ENCODE peak calls at places on chromosomes 3 and 15, in eight cellular contexts. One of them, this sample, is unnamed.
A peak's percentile ranks its signal among the peaks of the same experiment; 100 is the strongest.

GRCh38 chr3:170741756-170742530 is 128.1 kb downstream of the RPL22L1 start:
- DNase-seq in left cardiac atrium: no peak
- DNase-seq in activated T-helper 1 cell treated with anti-CD3 and anti-CD28 coated beads, Interleukin-2, amount 50 U/mL, for 16 hours: no peak
- DNase-seq in HL-60: no peak
- DNase-seq in aorta: no peak
- DNase-seq in stimulated activated CD8-positive, alpha-beta memory T cell treated with anti-CD3 and anti-CD28 coated beads, Interleukin-4, amount 100 ng/mL, for 24 hours: no peak
- DNase-seq in stimulated activated CD4-positive, alpha-beta T cell treated with anti-CD3 and anti-CD28 coated beads, Interleukin-4, amount 100 ng/mL, for 48 hours: no peak
- DNase-seq in HTR-8/SVneo: no peak
- DNase-seq in this sample: no peak

GRCh38 chr15:100783296-100783695 is 96.3 kb upstream of the ALDH1A3 start:
- DNase-seq in left cardiac atrium: no peak
- DNase-seq in activated T-helper 1 cell treated with anti-CD3 and anti-CD28 coated beads, Interleukin-2, amount 50 U/mL, for 16 hours: no peak
- DNase-seq in HL-60: no peak
- DNase-seq in aorta: no peak
- DNase-seq in stimulated activated CD8-positive, alpha-beta memory T cell treated with anti-CD3 and anti-CD28 coated beads, Interleukin-4, amount 100 ng/mL, for 24 hours: no peak
- DNase-seq in stimulated activated CD4-positive, alpha-beta T cell treated with anti-CD3 and anti-CD28 coated beads, Interleukin-4, amount 100 ng/mL, for 48 hours: no peak
- DNase-seq in HTR-8/SVneo: no peak
- DNase-seq in this sample: no peak

GRCh38 chr3:156579427-156579851 is 24.5 kb upstream of the SSR3 start:
- DNase-seq in left cardiac atrium: no peak
- DNase-seq in activated T-helper 1 cell treated with anti-CD3 and anti-CD28 coated beads, Interleukin-2, amount 50 U/mL, for 16 hours: no peak
- DNase-seq in HL-60: no peak
- DNase-seq in aorta: no peak
- DNase-seq in stimulated activated CD8-positive, alpha-beta memory T cell treated with anti-CD3 and anti-CD28 coated beads, Interleukin-4, amount 100 ng/mL, for 24 hours: no peak
- DNase-seq in stimulated activated CD4-positive, alpha-beta T cell treated with anti-CD3 and anti-CD28 coated beads, Interleukin-4, amount 100 ng/mL, for 48 hours: no peak
- DNase-seq in HTR-8/SVneo: no peak
- DNase-seq in this sample: no peak

GRCh38 chr3:71694358-71694999 is 30.7 kb downstream of the EIF4E3 start:
- DNase-seq in left cardiac atrium: no peak
- DNase-seq in activated T-helper 1 cell treated with anti-CD3 and anti-CD28 coated beads, Interleukin-2, amount 50 U/mL, for 16 hours: no peak
- DNase-seq in HL-60: no peak
- DNase-seq in aorta: no peak
- DNase-seq in stimulated activated CD8-positive, alpha-beta memory T cell treated with anti-CD3 and anti-CD28 coated beads, Interleukin-4, amount 100 ng/mL, for 24 hours: no peak
- DNase-seq in stimulated activated CD4-positive, alpha-beta T cell treated with anti-CD3 and anti-CD28 coated beads, Interleukin-4, amount 100 ng/mL, for 48 hours: no peak
- DNase-seq in HTR-8/SVneo: peak; percentile 38
- DNase-seq in this sample: no peak

GRCh38 chr3:60154011-60154410 is 1097.2 kb downstream of the FHIT start:
- DNase-seq in left cardiac atrium: no peak
- DNase-seq in activated T-helper 1 cell treated with anti-CD3 and anti-CD28 coated beads, Interleukin-2, amount 50 U/mL, for 16 hours: no peak
- DNase-seq in HL-60: no peak
- DNase-seq in aorta: no peak
- DNase-seq in stimulated activated CD8-positive, alpha-beta memory T cell treated with anti-CD3 and anti-CD28 coated beads, Interleukin-4, amount 100 ng/mL, for 24 hours: no peak
- DNase-seq in stimulated activated CD4-positive, alpha-beta T cell treated with anti-CD3 and anti-CD28 coated beads, Interleukin-4, amount 100 ng/mL, for 48 hours: no peak
- DNase-seq in HTR-8/SVneo: peak; percentile 6
- DNase-seq in this sample: no peak

GRCh38 chr3:12869025-12869695 is 27.8 kb upstream of the RPL32 start:
- DNase-seq in left cardiac atrium: peak; percentile 66
- DNase-seq in activated T-helper 1 cell treated with anti-CD3 and anti-CD28 coated beads, Interleukin-2, amount 50 U/mL, for 16 hours: no peak
- DNase-seq in HL-60: no peak
- DNase-seq in aorta: no peak
- DNase-seq in stimulated activated CD8-positive, alpha-beta memory T cell treated with anti-CD3 and anti-CD28 coated beads, Interleukin-4, amount 100 ng/mL, for 24 hours: no peak
- DNase-seq in stimulated activated CD4-positive, alpha-beta T cell treated with anti-CD3 and anti-CD28 coated beads, Interleukin-4, amount 100 ng/mL, for 48 hours: peak; percentile 51
- DNase-seq in HTR-8/SVneo: no peak
- DNase-seq in this sample: peak; percentile 84

GRCh38 chr3:22989716-22990115 is 213.4 kb upstream of the UBE2E2 start:
- DNase-seq in left cardiac atrium: no peak
- DNase-seq in activated T-helper 1 cell treated with anti-CD3 and anti-CD28 coated beads, Interleukin-2, amount 50 U/mL, for 16 hours: no peak
- DNase-seq in HL-60: no peak
- DNase-seq in aorta: no peak
- DNase-seq in stimulated activated CD8-positive, alpha-beta memory T cell treated with anti-CD3 and anti-CD28 coated beads, Interleukin-4, amount 100 ng/mL, for 24 hours: no peak
- DNase-seq in stimulated activated CD4-positive, alpha-beta T cell treated with anti-CD3 and anti-CD28 coated beads, Interleukin-4, amount 100 ng/mL, for 48 hours: no peak
- DNase-seq in HTR-8/SVneo: no peak
- DNase-seq in this sample: no peak

GRCh38 chr3:118628704-118629341 is 405.8 kb downstream of the IGSF11 start:
- DNase-seq in left cardiac atrium: peak; percentile 36
- DNase-seq in activated T-helper 1 cell treated with anti-CD3 and anti-CD28 coated beads, Interleukin-2, amount 50 U/mL, for 16 hours: no peak
- DNase-seq in HL-60: peak; percentile 20
- DNase-seq in aorta: no peak
- DNase-seq in stimulated activated CD8-positive, alpha-beta memory T cell treated with anti-CD3 and anti-CD28 coated beads, Interleukin-4, amount 100 ng/mL, for 24 hours: no peak
- DNase-seq in stimulated activated CD4-positive, alpha-beta T cell treated with anti-CD3 and anti-CD28 coated beads, Interleukin-4, amount 100 ng/mL, for 48 hours: peak; percentile 10
- DNase-seq in HTR-8/SVneo: peak; percentile 23
- DNase-seq in this sample: peak; percentile 87

GRCh38 chr3:47370887-47371697 is 9.7 kb upstream of the PTPN23 start:
- DNase-seq in left cardiac atrium: no peak
- DNase-seq in activated T-helper 1 cell treated with anti-CD3 and anti-CD28 coated beads, Interleukin-2, amount 50 U/mL, for 16 hours: no peak
- DNase-seq in HL-60: no peak
- DNase-seq in aorta: no peak
- DNase-seq in stimulated activated CD8-positive, alpha-beta memory T cell treated with anti-CD3 and anti-CD28 coated beads, Interleukin-4, amount 100 ng/mL, for 24 hours: no peak
- DNase-seq in stimulated activated CD4-positive, alpha-beta T cell treated with anti-CD3 and anti-CD28 coated beads, Interleukin-4, amount 100 ng/mL, for 48 hours: peak; percentile 32
- DNase-seq in HTR-8/SVneo: no peak
- DNase-seq in this sample: peak; percentile 56

GRCh38 chr3:120173056-120173675 is 78.9 kb upstream of the GSK3B start:
- DNase-seq in left cardiac atrium: no peak
- DNase-seq in activated T-helper 1 cell treated with anti-CD3 and anti-CD28 coated beads, Interleukin-2, amount 50 U/mL, for 16 hours: no peak
- DNase-seq in HL-60: no peak
- DNase-seq in aorta: no peak
- DNase-seq in stimulated activated CD8-positive, alpha-beta memory T cell treated with anti-CD3 and anti-CD28 coated beads, Interleukin-4, amount 100 ng/mL, for 24 hours: no peak
- DNase-seq in stimulated activated CD4-positive, alpha-beta T cell treated with anti-CD3 and anti-CD28 coated beads, Interleukin-4, amount 100 ng/mL, for 48 hours: no peak
- DNase-seq in HTR-8/SVneo: no peak
- DNase-seq in this sample: no peak

GRCh38 chr3:131217296-131217741 is 164.3 kb upstream of the NUDT16 start:
- DNase-seq in left cardiac atrium: peak; percentile 22
- DNase-seq in activated T-helper 1 cell treated with anti-CD3 and anti-CD28 coated beads, Interleukin-2, amount 50 U/mL, for 16 hours: no peak
- DNase-seq in HL-60: no peak
- DNase-seq in aorta: no peak
- DNase-seq in stimulated activated CD8-positive, alpha-beta memory T cell treated with anti-CD3 and anti-CD28 coated beads, Interleukin-4, amount 100 ng/mL, for 24 hours: no peak
- DNase-seq in stimulated activated CD4-positive, alpha-beta T cell treated with anti-CD3 and anti-CD28 coated beads, Interleukin-4, amount 100 ng/mL, for 48 hours: no peak
- DNase-seq in HTR-8/SVneo: no peak
- DNase-seq in this sample: no peak

GRCh38 chr15:43911235-43911661 is 84.4 kb downstream of the WDR76 start:
- DNase-seq in left cardiac atrium: peak; percentile 46
- DNase-seq in activated T-helper 1 cell treated with anti-CD3 and anti-CD28 coated beads, Interleukin-2, amount 50 U/mL, for 16 hours: no peak
- DNase-seq in HL-60: no peak
- DNase-seq in aorta: peak; percentile 61
- DNase-seq in stimulated activated CD8-positive, alpha-beta memory T cell treated with anti-CD3 and anti-CD28 coated beads, Interleukin-4, amount 100 ng/mL, for 24 hours: no peak
- DNase-seq in stimulated activated CD4-positive, alpha-beta T cell treated with anti-CD3 and anti-CD28 coated beads, Interleukin-4, amount 100 ng/mL, for 48 hours: no peak
- DNase-seq in HTR-8/SVneo: no peak
- DNase-seq in this sample: no peak

GRCh38 chr15:34055868-34056595 is 17.0 kb upstream of the AVEN start:
- DNase-seq in left cardiac atrium: no peak
- DNase-seq in activated T-helper 1 cell treated with anti-CD3 and anti-CD28 coated beads, Interleukin-2, amount 50 U/mL, for 16 hours: no peak
- DNase-seq in HL-60: no peak
- DNase-seq in aorta: no peak
- DNase-seq in stimulated activated CD8-positive, alpha-beta memory T cell treated with anti-CD3 and anti-CD28 coated beads, Interleukin-4, amount 100 ng/mL, for 24 hours: no peak
- DNase-seq in stimulated activated CD4-positive, alpha-beta T cell treated with anti-CD3 and anti-CD28 coated beads, Interleukin-4, amount 100 ng/mL, for 48 hours: no peak
- DNase-seq in HTR-8/SVneo: peak; percentile 48
- DNase-seq in this sample: no peak

GRCh38 chr15:38254065-38254883 is 1.6 kb downstream of the SPRED1 start:
- DNase-seq in left cardiac atrium: peak; percentile 29
- DNase-seq in activated T-helper 1 cell treated with anti-CD3 and anti-CD28 coated beads, Interleukin-2, amount 50 U/mL, for 16 hours: peak; percentile 3
- DNase-seq in HL-60: peak; percentile 54
- DNase-seq in aorta: peak; percentile 48
- DNase-seq in stimulated activated CD8-positive, alpha-beta memory T cell treated with anti-CD3 and anti-CD28 coated beads, Interleukin-4, amount 100 ng/mL, for 24 hours: no peak
- DNase-seq in stimulated activated CD4-positive, alpha-beta T cell treated with anti-CD3 and anti-CD28 coated beads, Interleukin-4, amount 100 ng/mL, for 48 hours: no peak
- DNase-seq in HTR-8/SVneo: no peak
- DNase-seq in this sample: no peak

GRCh38 chr3:141646760-141647561 is 91.1 kb upstream of the RNF7 start:
- DNase-seq in left cardiac atrium: peak; percentile 36
- DNase-seq in activated T-helper 1 cell treated with anti-CD3 and anti-CD28 coated beads, Interleukin-2, amount 50 U/mL, for 16 hours: no peak
- DNase-seq in HL-60: peak; percentile 76
- DNase-seq in aorta: peak; percentile 68
- DNase-seq in stimulated activated CD8-positive, alpha-beta memory T cell treated with anti-CD3 and anti-CD28 coated beads, Interleukin-4, amount 100 ng/mL, for 24 hours: no peak
- DNase-seq in stimulated activated CD4-positive, alpha-beta T cell treated with anti-CD3 and anti-CD28 coated beads, Interleukin-4, amount 100 ng/mL, for 48 hours: no peak
- DNase-seq in HTR-8/SVneo: peak; percentile 64
- DNase-seq in this sample: peak; percentile 73

GRCh38 chr15:97652041-97652440 is 308.5 kb upstream of the ARRDC4 start:
- DNase-seq in left cardiac atrium: no peak
- DNase-seq in activated T-helper 1 cell treated with anti-CD3 and anti-CD28 coated beads, Interleukin-2, amount 50 U/mL, for 16 hours: no peak
- DNase-seq in HL-60: no peak
- DNase-seq in aorta: no peak
- DNase-seq in stimulated activated CD8-positive, alpha-beta memory T cell treated with anti-CD3 and anti-CD28 coated beads, Interleukin-4, amount 100 ng/mL, for 24 hours: no peak
- DNase-seq in stimulated activated CD4-positive, alpha-beta T cell treated with anti-CD3 and anti-CD28 coated beads, Interleukin-4, amount 100 ng/mL, for 48 hours: no peak
- DNase-seq in HTR-8/SVneo: no peak
- DNase-seq in this sample: no peak

GRCh38 chr15:64004582-64004981 is 41.7 kb downstream of the DAPK2 start:
- DNase-seq in left cardiac atrium: no peak
- DNase-seq in activated T-helper 1 cell treated with anti-CD3 and anti-CD28 coated beads, Interleukin-2, amount 50 U/mL, for 16 hours: no peak
- DNase-seq in HL-60: no peak
- DNase-seq in aorta: no peak
- DNase-seq in stimulated activated CD8-positive, alpha-beta memory T cell treated with anti-CD3 and anti-CD28 coated beads, Interleukin-4, amount 100 ng/mL, for 24 hours: no peak
- DNase-seq in stimulated activated CD4-positive, alpha-beta T cell treated with anti-CD3 and anti-CD28 coated beads, Interleukin-4, amount 100 ng/mL, for 48 hours: no peak
- DNase-seq in HTR-8/SVneo: no peak
- DNase-seq in this sample: no peak

GRCh38 chr15:74835312-74835823 is 7.6 kb downstream of the ULK3 start:
- DNase-seq in left cardiac atrium: peak; percentile 63
- DNase-seq in activated T-helper 1 cell treated with anti-CD3 and anti-CD28 coated beads, Interleukin-2, amount 50 U/mL, for 16 hours: no peak
- DNase-seq in HL-60: peak; percentile 48
- DNase-seq in aorta: peak; percentile 67
- DNase-seq in stimulated activated CD8-positive, alpha-beta memory T cell treated with anti-CD3 and anti-CD28 coated beads, Interleukin-4, amount 100 ng/mL, for 24 hours: peak; percentile 32
- DNase-seq in stimulated activated CD4-positive, alpha-beta T cell treated with anti-CD3 and anti-CD28 coated beads, Interleukin-4, amount 100 ng/mL, for 48 hours: peak; percentile 55
- DNase-seq in HTR-8/SVneo: peak; percentile 71
- DNase-seq in this sample: peak; percentile 94

GRCh38 chr3:36648241-36649034 is 115.9 kb downstream of the DCLK3 start:
- DNase-seq in left cardiac atrium: no peak
- DNase-seq in activated T-helper 1 cell treated with anti-CD3 and anti-CD28 coated beads, Interleukin-2, amount 50 U/mL, for 16 hours: no peak
- DNase-seq in HL-60: no peak
- DNase-seq in aorta: no peak
- DNase-seq in stimulated activated CD8-positive, alpha-beta memory T cell treated with anti-CD3 and anti-CD28 coated beads, Interleukin-4, amount 100 ng/mL, for 24 hours: no peak
- DNase-seq in stimulated activated CD4-positive, alpha-beta T cell treated with anti-CD3 and anti-CD28 coated beads, Interleukin-4, amount 100 ng/mL, for 48 hours: no peak
- DNase-seq in HTR-8/SVneo: peak; percentile 18
- DNase-seq in this sample: no peak

GRCh38 chr3:115758076-115758763 is 134.9 kb downstream of the GAP43 start:
- DNase-seq in left cardiac atrium: no peak
- DNase-seq in activated T-helper 1 cell treated with anti-CD3 and anti-CD28 coated beads, Interleukin-2, amount 50 U/mL, for 16 hours: no peak
- DNase-seq in HL-60: no peak
- DNase-seq in aorta: no peak
- DNase-seq in stimulated activated CD8-positive, alpha-beta memory T cell treated with anti-CD3 and anti-CD28 coated beads, Interleukin-4, amount 100 ng/mL, for 24 hours: no peak
- DNase-seq in stimulated activated CD4-positive, alpha-beta T cell treated with anti-CD3 and anti-CD28 coated beads, Interleukin-4, amount 100 ng/mL, for 48 hours: no peak
- DNase-seq in HTR-8/SVneo: no peak
- DNase-seq in this sample: no peak

GRCh38 chr3:62601238-62601856 is 228.0 kb upstream of the FEZF2 start:
- DNase-seq in left cardiac atrium: no peak
- DNase-seq in activated T-helper 1 cell treated with anti-CD3 and anti-CD28 coated beads, Interleukin-2, amount 50 U/mL, for 16 hours: no peak
- DNase-seq in HL-60: no peak
- DNase-seq in aorta: no peak
- DNase-seq in stimulated activated CD8-positive, alpha-beta memory T cell treated with anti-CD3 and anti-CD28 coated beads, Interleukin-4, amount 100 ng/mL, for 24 hours: no peak
- DNase-seq in stimulated activated CD4-positive, alpha-beta T cell treated with anti-CD3 and anti-CD28 coated beads, Interleukin-4, amount 100 ng/mL, for 48 hours: no peak
- DNase-seq in HTR-8/SVneo: no peak
- DNase-seq in this sample: no peak

GRCh38 chr3:171018151-171018935 is 8.2 kb downstream of the SLC2A2 start:
- DNase-seq in left cardiac atrium: no peak
- DNase-seq in activated T-helper 1 cell treated with anti-CD3 and anti-CD28 coated beads, Interleukin-2, amount 50 U/mL, for 16 hours: no peak
- DNase-seq in HL-60: no peak
- DNase-seq in aorta: no peak
- DNase-seq in stimulated activated CD8-positive, alpha-beta memory T cell treated with anti-CD3 and anti-CD28 coated beads, Interleukin-4, amount 100 ng/mL, for 24 hours: no peak
- DNase-seq in stimulated activated CD4-positive, alpha-beta T cell treated with anti-CD3 and anti-CD28 coated beads, Interleukin-4, amount 100 ng/mL, for 48 hours: no peak
- DNase-seq in HTR-8/SVneo: no peak
- DNase-seq in this sample: peak; percentile 47

GRCh38 chr3:9500108-9501050 is 53.2 kb downstream of the LHFPL4 start:
- DNase-seq in left cardiac atrium: peak; percentile 65
- DNase-seq in activated T-helper 1 cell treated with anti-CD3 and anti-CD28 coated beads, Interleukin-2, amount 50 U/mL, for 16 hours: peak; percentile 36
- DNase-seq in HL-60: peak; percentile 24
- DNase-seq in aorta: peak; percentile 70
- DNase-seq in stimulated activated CD8-positive, alpha-beta memory T cell treated with anti-CD3 and anti-CD28 coated beads, Interleukin-4, amount 100 ng/mL, for 24 hours: peak; percentile 52
- DNase-seq in stimulated activated CD4-positive, alpha-beta T cell treated with anti-CD3 and anti-CD28 coated beads, Interleukin-4, amount 100 ng/mL, for 48 hours: peak; percentile 80
- DNase-seq in HTR-8/SVneo: peak; percentile 41
- DNase-seq in this sample: peak; percentile 92

GRCh38 chr3:152176241-152176640 is 92.5 kb upstream of the MBNL1 start:
- DNase-seq in left cardiac atrium: no peak
- DNase-seq in activated T-helper 1 cell treated with anti-CD3 and anti-CD28 coated beads, Interleukin-2, amount 50 U/mL, for 16 hours: no peak
- DNase-seq in HL-60: no peak
- DNase-seq in aorta: no peak
- DNase-seq in stimulated activated CD8-positive, alpha-beta memory T cell treated with anti-CD3 and anti-CD28 coated beads, Interleukin-4, amount 100 ng/mL, for 24 hours: no peak
- DNase-seq in stimulated activated CD4-positive, alpha-beta T cell treated with anti-CD3 and anti-CD28 coated beads, Interleukin-4, amount 100 ng/mL, for 48 hours: no peak
- DNase-seq in HTR-8/SVneo: no peak
- DNase-seq in this sample: no peak

GRCh38 chr15:29596266-29596665 is 226.0 kb downstream of the TJP1 start:
- DNase-seq in left cardiac atrium: no peak
- DNase-seq in activated T-helper 1 cell treated with anti-CD3 and anti-CD28 coated beads, Interleukin-2, amount 50 U/mL, for 16 hours: no peak
- DNase-seq in HL-60: no peak
- DNase-seq in aorta: no peak
- DNase-seq in stimulated activated CD8-positive, alpha-beta memory T cell treated with anti-CD3 and anti-CD28 coated beads, Interleukin-4, amount 100 ng/mL, for 24 hours: no peak
- DNase-seq in stimulated activated CD4-positive, alpha-beta T cell treated with anti-CD3 and anti-CD28 coated beads, Interleukin-4, amount 100 ng/mL, for 48 hours: no peak
- DNase-seq in HTR-8/SVneo: no peak
- DNase-seq in this sample: no peak

GRCh38 chr3:123618768-123619484 is 34.1 kb upstream of the HACD2 start:
- DNase-seq in left cardiac atrium: peak; percentile 68
- DNase-seq in activated T-helper 1 cell treated with anti-CD3 and anti-CD28 coated beads, Interleukin-2, amount 50 U/mL, for 16 hours: no peak
- DNase-seq in HL-60: peak; percentile 69
- DNase-seq in aorta: peak; percentile 92
- DNase-seq in stimulated activated CD8-positive, alpha-beta memory T cell treated with anti-CD3 and anti-CD28 coated beads, Interleukin-4, amount 100 ng/mL, for 24 hours: no peak
- DNase-seq in stimulated activated CD4-positive, alpha-beta T cell treated with anti-CD3 and anti-CD28 coated beads, Interleukin-4, amount 100 ng/mL, for 48 hours: no peak
- DNase-seq in HTR-8/SVneo: no peak
- DNase-seq in this sample: no peak